ENCODE peak calls at places on chromosomes 5 and 9, in seven cellular contexts. U is SK-N-SH, Y is HCT116, B is K562, X is GM12878, N is HepG2, R is H1. S is an unnamed sample.

GRCh38 chr5:171705830-171706229 is 79.8 kb upstream of the SMIM23 start:
- DNase-seq in Y (no peak), B (no peak), U (no peak), N (no peak), X (no peak), R (no peak), S (no peak)

GRCh38 chr9:4499917-4500316 is 9.6 kb downstream of the SLC1A1 start:
- DNase-seq in R (no peak), X (no peak), N (no peak), Y (no peak), U (no peak), B (no peak), S (no peak)

GRCh38 chr9:77997611-77998349 is 33.8 kb downstream of the GNAQ start:
- DNase-seq in X (no peak), U (peak), N (no peak), Y (no peak), B (no peak), R (no peak), S (no peak)

GRCh38 chr5:76331139-76331538 is 71.9 kb upstream of the IQGAP2 start:
- DNase-seq in Y (no peak), R (no peak), B (no peak), X (no peak), U (no peak), N (no peak), S (no peak)

GRCh38 chr9:131642496-131643083 is 97.3 kb downstream of the PRRT1B start:
- DNase-seq in U (no peak), R (no peak), N (no peak), X (no peak), Y (no peak), B (no peak), S (no peak)

GRCh38 chr5:160327829-160328228 is 15.5 kb upstream of the CCNJL start:
- DNase-seq in R (no peak), X (no peak), B (no peak), Y (no peak), N (no peak), U (no peak), S (no peak)

GRCh38 chr5:61477788-61478187 is 145.7 kb downstream of the ZSWIM6 start:
- DNase-seq in Y (no peak), R (no peak), X (no peak), N (no peak), U (no peak), B (no peak), S (no peak)

GRCh38 chr5:44002381-44002901 is 386.8 kb downstream of the FGF10 start:
- DNase-seq in Y (peak), B (no peak), R (no peak), N (peak), X (no peak), U (no peak), S (peak)

GRCh38 chr5:62720036-62720441 is 141.4 kb downstream of the LRRC70 start:
- DNase-seq in U (peak), B (peak), Y (peak), N (peak), X (peak), R (peak), S (no peak)

GRCh38 chr9:97906236-97906831 is 16.0 kb downstream of the TRMO start:
- DNase-seq in Y (no peak), X (no peak), N (no peak), R (no peak), B (no peak), U (no peak), S (no peak)

GRCh38 chr9:109705515-109705914 is 74.5 kb upstream of the PALM2AKAP2 start:
- DNase-seq in N (peak), X (no peak), R (no peak), B (no peak), Y (peak), U (no peak), S (peak)

GRCh38 chr5:130939059-130939458 is 226.0 kb downstream of the HINT1 start:
- DNase-seq in R (no peak), U (no peak), N (no peak), B (no peak), Y (no peak), X (no peak), S (no peak)

GRCh38 chr5:75536147-75536546 is 24.5 kb downstream of the POLK start:
- DNase-seq in R (no peak), B (no peak), U (peak), N (no peak), X (no peak), Y (no peak), S (no peak)

GRCh38 chr5:2992806-2993205 is 241.3 kb upstream of the IRX2 start:
- DNase-seq in N (no peak), U (no peak), B (no peak), Y (no peak), R (no peak), X (no peak), S (no peak)

GRCh38 chr9:90956026-90956810 is 154.6 kb downstream of the SYK start:
- DNase-seq in B (no peak), Y (no peak), N (no peak), R (no peak), U (no peak), X (no peak), S (no peak)

GRCh38 chr5:76371955-76372319 is 31.1 kb upstream of the IQGAP2 start:
- DNase-seq in B (no peak), R (no peak), U (no peak), Y (no peak), N (peak), X (no peak), S (no peak)

GRCh38 chr5:173238312-173239232 is 3.6 kb upstream of the NKX2-5 start:
- DNase-seq in X (no peak), Y (no peak), R (no peak), B (no peak), N (no peak), U (peak), S (no peak)

GRCh38 chr9:87615547-87616148 is 110.3 kb upstream of the CTSL start:
- DNase-seq in B (no peak), Y (no peak), N (no peak), R (no peak), X (no peak), U (no peak), S (no peak)

GRCh38 chr9:29798599-29798998 is 2225.3 kb upstream of the C9orf72 start:
- DNase-seq in B (no peak), N (no peak), R (no peak), U (no peak), Y (no peak), X (no peak), S (no peak)

GRCh38 chr9:125960631-125961030 is 213.5 kb downstream of the PBX3 start:
- DNase-seq in Y (no peak), R (no peak), X (no peak), B (no peak), U (no peak), N (no peak), S (no peak)

GRCh38 chr5:169637085-169637855 is at the start of gene DOCK2:
- DNase-seq in U (no peak), Y (no peak), B (peak), X (no peak), N (no peak), R (no peak), S (no peak)

GRCh38 chr5:147547730-147548129 is 37.9 kb upstream of the DPYSL3 start:
- DNase-seq in U (no peak), X (no peak), Y (no peak), R (no peak), B (no peak), N (no peak), S (no peak)

GRCh38 chr9:959914-960313 is 16.5 kb upstream of the DMRT3 start:
- DNase-seq in R (no peak), B (no peak), Y (no peak), U (no peak), X (no peak), N (no peak), S (no peak)

GRCh38 chr9:959105-959504 is 17.4 kb upstream of the DMRT3 start:
- DNase-seq in R (no peak), Y (no peak), N (no peak), U (no peak), B (no peak), X (no peak), S (no peak)

GRCh38 chr9:965497-965896 is 11.0 kb upstream of the DMRT3 start:
- DNase-seq in X (no peak), N (no peak), U (no peak), B (no peak), R (no peak), Y (no peak), S (no peak)

GRCh38 chr9:966936-967335 is 9.5 kb upstream of the DMRT3 start:
- DNase-seq in B (no peak), N (no peak), R (no peak), U (no peak), Y (no peak), X (no peak), S (no peak)

DNA sequence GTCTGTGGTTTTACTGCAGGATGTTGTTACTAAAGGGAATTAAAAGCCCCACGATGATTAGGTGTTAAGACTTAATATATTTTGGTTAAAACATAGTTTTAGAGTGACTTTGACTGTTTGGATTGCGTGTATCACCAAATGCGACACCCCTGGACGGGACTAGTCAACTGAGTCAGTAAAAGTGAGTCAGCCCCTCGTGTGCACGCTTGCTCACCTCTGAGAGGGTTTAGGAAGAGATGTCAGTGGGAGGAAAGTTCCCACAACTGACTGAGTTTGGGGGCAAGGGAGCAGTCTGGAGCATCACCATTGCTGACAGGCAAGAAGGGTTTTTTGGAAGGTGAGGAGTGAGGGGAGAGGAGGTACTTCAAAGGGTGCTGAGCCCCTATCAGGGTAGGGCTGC is 14.4 kb upstream of the DMRT3 start:
- DNase-seq in R (no peak), Y (no peak), X (no peak), U (no peak), N (no peak), B (no peak), S (peak)
- TF ChIP-seq SIN3A in R (no peak), Y (no peak), X (no peak), U (no peak), N (no peak), B (no peak), S (no peak)

GRCh38 chr5:98978528-98978927 is 49.7 kb upstream of the CHD1 start:
- DNase-seq in N (no peak), Y (no peak), B (no peak), R (no peak), U (no peak), X (no peak), S (no peak)
- TF ChIP-seq SIN3A in N (no peak), Y (no peak), B (no peak), R (no peak), U (no peak), X (no peak), S (no peak)

DNA sequence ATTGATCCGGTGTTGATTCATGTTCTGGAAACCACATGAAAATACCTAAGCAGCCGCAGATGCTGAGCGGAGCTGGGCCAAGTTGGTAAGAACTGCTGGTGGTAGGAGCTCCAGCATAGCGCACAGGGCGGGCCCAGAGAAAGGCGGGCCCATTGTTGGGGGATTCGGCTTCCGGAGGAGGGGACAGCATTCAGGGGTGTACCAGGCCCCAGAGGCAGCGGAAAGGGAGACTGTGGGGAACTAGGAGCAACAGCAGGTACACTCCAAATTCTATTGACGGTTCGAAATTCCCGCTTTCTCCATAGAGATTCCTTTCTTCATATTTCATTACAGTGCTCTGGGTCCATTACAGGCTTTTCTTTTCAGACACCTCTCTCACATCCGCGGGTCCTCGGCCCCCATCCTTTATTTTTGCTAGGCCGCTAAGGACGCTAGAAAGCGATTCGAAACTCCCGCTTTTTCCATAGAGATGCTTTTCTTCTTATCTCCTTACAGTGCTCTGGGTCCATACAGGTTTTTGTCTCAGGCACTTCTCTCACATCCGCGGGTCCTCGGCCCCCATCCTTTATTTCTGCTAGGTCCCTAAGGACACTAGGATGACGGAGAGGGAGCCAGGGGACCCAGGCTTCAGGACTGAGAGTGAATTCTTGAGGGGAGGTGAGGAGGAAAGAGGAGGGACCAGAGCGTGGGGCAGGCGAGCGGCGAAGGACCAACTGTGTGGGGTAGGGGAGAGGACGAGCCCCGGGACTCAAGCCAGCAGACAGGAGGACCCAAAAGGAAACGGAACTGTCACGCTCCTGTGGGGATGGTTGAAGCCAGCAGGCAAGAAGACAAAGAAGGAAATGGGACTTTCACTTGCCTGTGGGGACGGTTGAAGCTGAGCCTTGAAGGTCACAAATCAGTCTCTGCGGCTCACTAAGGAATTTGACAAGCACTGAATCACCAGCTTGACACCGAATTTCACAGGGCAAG is at the start of gene CCDC152:
- DNase-seq in R (no peak), U (peak), Y (no peak), X (no peak), B (peak), N (no peak), S (no peak)
- TF ChIP-seq SIN3A in R (no peak), U (no peak), Y (no peak), X (no peak), B (no peak), N (no peak), S (no peak)

GRCh38 chr5:96483878-96484277 is 50.8 kb upstream of the PCSK1 start:
- DNase-seq in R (no peak), Y (peak), U (no peak), N (peak), X (no peak), B (peak), S (no peak)
- TF ChIP-seq SIN3A in R (peak), Y (no peak), U (no peak), N (no peak), X (no peak), B (no peak), S (no peak)

GRCh38 chr5:91245871-91246270 is 137.2 kb downstream of the ARRDC3 start:
- DNase-seq in R (no peak), U (no peak), B (no peak), X (no peak), Y (no peak), N (no peak), S (no peak)
- TF ChIP-seq SIN3A in R (no peak), U (no peak), B (no peak), X (no peak), Y (no peak), N (no peak), S (no peak)

GRCh38 chr5:15290953-15291352 is 209.0 kb upstream of the FBXL7 start:
- DNase-seq in B (no peak), R (no peak), U (no peak), N (no peak), X (no peak), Y (no peak), S (no peak)

GRCh38 chr5:15286659-15287058 is 213.3 kb upstream of the FBXL7 start:
- DNase-seq in B (no peak), Y (no peak), X (no peak), N (no peak), R (no peak), U (peak), S (no peak)

GRCh38 chr5:15285901-15286583 is 213.9 kb upstream of the FBXL7 start:
- DNase-seq in U (no peak), Y (no peak), X (no peak), N (no peak), B (no peak), R (no peak), S (no peak)
- TF ChIP-seq SIN3A in U (no peak), Y (no peak), X (no peak), N (no peak), B (no peak), R (no peak), S (no peak)

S was measured in Panc1.